ENCODE peak calls at places on chromosomes 3 and 15, in ten cellular contexts. P is neural progenitor cell; U is cardiac muscle cell; T is SJCRH30; J is IMR-90; V is CD4-positive, CD25-positive, alpha-beta regulatory T cell; E is HepG2; X is right cardiac atrium; B is right lobe of liver; C is kidney. F is an unnamed sample. For H3K4me1 and H3K9me3, the result is how much of the 10 kb centered on the place peaks cover.

GRCh38 chr15:99014803-99015676 is 7.4 kb upstream of the PGPEP1L start:
- DNase-seq in P (peak), U (peak), T (peak), J (peak), V (peak), E (peak), X (peak), B (no peak), C (peak), F (peak)

GRCh38 chr3:119311191-119311925 is 17.2 kb downstream of the ARHGAP31 start:
- DNase-seq in P (no peak), U (no peak), T (peak), J (peak), V (no peak), E (no peak), X (no peak), B (no peak), C (no peak), F (no peak)

GRCh38 chr3:122893754-122894668 is 99.1 kb downstream of the SLC49A4 start:
- DNase-seq in P (no peak), U (peak), T (peak), J (peak), V (no peak), E (peak), X (no peak), B (no peak), C (no peak), F (peak)

GRCh38 chr15:61064653-61065052 is 164.4 kb downstream of the RORA start:
- DNase-seq in P (no peak), U (no peak), T (peak), J (no peak), V (no peak), E (no peak), X (no peak), B (no peak), C (no peak), F (no peak)

GRCh38 chr15:84108725-84109124 is 126.8 kb upstream of the GOLGA6L4 start:
- DNase-seq in P (no peak), U (no peak), T (peak), J (peak), V (peak), E (no peak), X (no peak), B (no peak), C (no peak), F (peak)

GRCh38 chr3:160163259-160163878 is 61.9 kb upstream of the C3orf80 start:
- DNase-seq in P (no peak), U (peak), T (peak), J (peak), V (peak), E (peak), X (no peak), B (no peak), C (no peak), F (no peak)

GRCh38 chr3:183824761-183825379 is 507 bp downstream of the MAP6D1 start:
- DNase-seq in P (peak), U (peak), T (peak), J (no peak), V (peak), E (no peak), X (no peak), B (no peak), C (no peak), F (peak)

GRCh38 chr3:129553171-129553570 is 10.2 kb downstream of the H1-8 start:
- DNase-seq in P (no peak), U (no peak), T (no peak), J (no peak), V (no peak), E (no peak), X (peak), B (no peak), C (no peak), F (no peak)

GRCh38 chr15:99547474-99547873 is 18.3 kb upstream of the MEF2A start:
- DNase-seq in P (no peak), U (no peak), T (no peak), J (no peak), V (no peak), E (no peak), X (no peak), B (no peak), C (no peak), F (no peak)

GRCh38 chr3:30623375-30623774 is 17.0 kb downstream of the TGFBR2 start:
- DNase-seq in P (no peak), U (no peak), T (no peak), J (peak), V (no peak), E (no peak), X (no peak), B (no peak), C (no peak), F (no peak)

GRCh38 chr3:106208979-106209378 is 340.2 kb upstream of the CBLB start:
- DNase-seq in P (no peak), U (no peak), T (no peak), J (peak), V (peak), E (no peak), X (no peak), B (no peak), C (no peak), F (no peak)

DNA sequence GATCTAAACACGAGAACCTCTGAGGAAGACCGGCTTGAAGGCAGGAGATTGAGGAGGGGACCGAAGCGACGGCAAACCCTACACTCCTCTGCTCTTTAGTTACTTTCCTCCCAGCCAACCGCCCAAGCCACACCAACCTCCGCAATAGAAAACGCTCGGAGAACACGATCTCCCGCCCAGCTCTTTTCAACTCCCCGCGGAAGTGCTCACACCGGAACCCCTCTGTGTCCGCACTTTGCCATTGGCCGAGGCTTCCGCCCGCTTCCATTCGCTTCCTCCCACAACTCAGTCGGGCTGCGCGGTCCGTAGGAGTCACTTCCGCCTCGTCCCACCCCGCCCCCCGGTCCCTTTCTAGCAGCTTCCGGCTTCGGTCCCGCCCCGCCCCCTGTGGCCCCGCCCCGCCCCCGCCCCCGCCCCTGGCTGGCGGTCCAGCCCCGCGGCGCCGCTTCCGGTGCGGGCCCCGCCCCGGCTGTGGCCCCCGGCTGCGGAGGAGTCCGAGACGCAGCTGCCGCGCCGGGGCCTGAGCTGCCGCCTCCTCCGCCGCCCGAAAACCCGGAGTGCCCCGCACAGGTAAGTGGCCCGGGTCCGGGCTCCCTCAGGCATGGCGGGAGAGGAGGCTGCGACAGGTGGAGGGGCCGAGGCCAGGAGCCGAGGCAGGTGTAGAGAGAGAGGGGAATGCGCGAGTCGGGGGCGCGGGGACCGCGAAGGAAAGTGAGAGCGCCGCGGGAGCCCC is at the start of gene ARID3B:
- DNase-seq in P (peak), U (peak), T (peak), J (peak), V (peak), E (peak), X (peak), B (peak), C (peak), F (peak)
- H3K4me1 ChIP-seq in P (under half), U (under half), T (under half), J (under half), V (under half), E (under half), X (under half), B (under half), C (under half), F (under half)

DNA sequence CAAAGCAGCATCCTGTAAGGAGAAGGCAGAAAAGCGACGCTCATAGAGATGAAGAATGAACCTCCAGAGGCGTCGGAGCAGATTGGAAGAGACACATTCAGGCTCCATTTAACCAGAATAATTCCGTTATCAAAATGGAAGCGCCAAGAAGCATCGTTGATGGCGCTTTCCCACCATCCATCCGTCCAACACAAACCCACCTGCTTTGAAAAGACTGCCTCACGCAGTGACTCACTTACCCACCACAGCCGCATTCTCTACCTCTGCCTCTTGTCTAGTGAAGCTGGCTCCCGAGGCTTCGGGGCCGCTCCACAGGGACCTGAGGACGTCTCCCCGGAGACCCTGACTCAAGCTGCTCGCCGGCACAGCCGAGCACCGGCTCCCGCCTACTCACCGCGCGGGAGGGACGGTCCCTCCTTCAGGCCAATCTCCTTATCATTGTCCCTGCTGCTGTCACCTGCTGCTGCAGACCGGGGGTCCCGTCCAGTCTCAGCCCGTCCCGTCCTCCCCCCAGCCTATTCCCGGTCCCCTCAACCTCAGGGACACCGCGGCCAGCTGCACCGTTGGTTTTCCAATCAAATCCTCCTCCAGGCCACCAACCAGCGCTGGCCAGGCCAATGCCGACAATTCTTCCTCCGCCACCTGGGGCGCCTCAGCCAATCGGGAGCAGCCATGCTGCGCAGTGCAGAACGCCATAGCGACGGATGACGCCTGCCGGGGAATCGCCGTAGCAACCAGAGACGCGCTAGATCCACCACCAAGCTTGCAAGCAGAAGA is at the start of gene NEK10:
- DNase-seq in P (peak), U (peak), T (no peak), J (peak), V (peak), E (peak), X (peak), B (peak), C (peak), F (peak)
- H3K4me3 ChIP-seq in P (peak), U (peak), T (no peak), J (peak), V (peak), E (peak), X (peak), B (peak), C (peak), F (peak)

GRCh38 chr15:25416693-25417092 is 22.1 kb downstream of the UBE3A start:
- DNase-seq in P (peak), U (no peak), T (no peak), J (peak), V (no peak), E (no peak), X (no peak), B (no peak), C (no peak), F (no peak)
- H3K9me3 ChIP-seq in P (under half), U (under half), T (under half), J (under half), V (under half), E (under half), X (under half), B (under half), C (under half), F (under half)

GRCh38 chr15:101477851-101478353 is 11.6 kb downstream of the PCSK6 start:
- DNase-seq in P (no peak), U (peak), T (no peak), J (no peak), V (no peak), E (no peak), X (no peak), B (no peak), C (no peak), F (no peak)

GRCh38 chr15:101479851-101480612 is 9.5 kb downstream of the PCSK6 start:
- DNase-seq in P (peak), U (no peak), T (no peak), J (no peak), V (no peak), E (no peak), X (no peak), B (no peak), C (no peak), F (no peak)

GRCh38 chr15:101480613-101481380 is 8.7 kb downstream of the PCSK6 start:
- DNase-seq in P (no peak), U (no peak), T (no peak), J (no peak), V (no peak), E (no peak), X (no peak), B (no peak), C (no peak), F (no peak)

GRCh38 chr15:101478701-101479341 is 10.7 kb downstream of the PCSK6 start:
- DNase-seq in P (no peak), U (no peak), T (no peak), J (no peak), V (no peak), E (no peak), X (no peak), B (no peak), C (peak), F (no peak)

DNA sequence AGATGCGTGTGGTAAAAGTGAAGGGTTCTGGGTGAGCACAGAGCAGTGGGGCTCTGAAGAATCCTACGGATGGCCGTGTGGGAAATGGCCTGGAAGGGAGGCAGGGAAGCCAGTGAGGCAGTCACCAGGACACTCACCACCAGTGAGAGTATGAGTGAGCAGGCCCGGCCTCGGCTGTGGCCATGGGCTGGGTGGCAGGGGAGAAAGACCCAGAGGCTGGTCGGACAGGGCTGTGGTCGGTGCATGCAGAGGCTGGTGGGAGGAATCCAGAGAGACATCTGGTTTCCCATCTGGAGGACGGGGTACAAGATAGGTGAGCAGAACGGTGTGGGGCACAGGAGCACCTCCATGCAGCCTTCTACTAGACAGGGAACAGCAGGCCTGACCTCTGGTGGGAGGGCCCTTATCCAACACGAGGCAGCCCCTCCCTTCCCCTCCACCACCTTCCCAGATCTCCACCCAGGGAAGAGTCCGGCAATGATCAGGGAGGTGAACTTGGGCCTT is 10.1 kb downstream of the PCSK6 start:
- DNase-seq in P (no peak), U (no peak), T (no peak), J (no peak), V (no peak), E (no peak), X (no peak), B (no peak), C (peak), F (no peak)
- H3K4me1 ChIP-seq in P (under half), U (under half), T (under half), J (under half), V (under half), E (under half), X (under half), B (under half), C (under half), F (under half)

DNA sequence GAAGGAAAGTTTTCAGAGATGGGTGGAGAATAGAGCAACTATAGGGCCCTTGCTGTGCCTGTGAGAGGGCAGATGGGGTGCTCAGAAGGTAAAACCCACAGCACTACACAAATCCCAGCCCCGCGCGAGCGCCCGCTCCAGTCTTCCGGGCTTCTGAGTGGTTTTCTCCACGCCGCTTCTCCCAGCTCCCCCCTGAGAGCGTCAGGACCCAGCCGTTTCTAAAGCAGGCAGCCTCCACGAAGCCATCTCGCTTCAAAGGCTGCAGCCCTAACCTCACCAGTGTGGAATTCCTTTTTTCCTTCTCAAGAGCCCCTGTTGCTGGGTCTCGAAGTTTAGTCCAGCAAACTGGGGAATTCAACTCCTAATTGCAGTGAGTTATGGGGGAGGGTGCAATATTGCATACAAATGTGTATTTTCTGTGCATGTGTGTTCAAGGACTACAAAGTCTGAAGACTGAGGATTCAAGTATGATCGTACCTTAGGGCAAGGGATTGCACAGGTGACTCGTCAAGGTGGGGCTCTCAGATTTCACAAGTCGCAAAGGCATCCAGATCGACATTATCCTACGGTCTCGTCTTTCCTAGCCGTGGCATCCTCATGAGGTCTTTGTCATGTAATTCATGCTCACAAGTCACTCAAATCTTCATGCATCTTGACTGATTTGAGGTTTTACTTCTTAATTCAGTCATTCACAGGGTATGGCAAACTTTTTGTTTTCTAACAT is 191.6 kb upstream of the HES1 start:
- DNase-seq in P (peak), U (no peak), T (no peak), J (no peak), V (no peak), E (no peak), X (no peak), B (no peak), C (no peak), F (no peak)
- H3K4me3 ChIP-seq in P (peak), U (no peak), T (no peak), J (no peak), V (no peak), E (no peak), X (no peak), B (no peak), C (no peak), F (no peak)

GRCh38 chr3:189529889-189530288 is 101.3 kb upstream of the TP63 start:
- DNase-seq in P (no peak), U (no peak), T (no peak), J (no peak), V (no peak), E (no peak), X (no peak), B (no peak), C (no peak), F (no peak)
- H3K9me3 ChIP-seq in P (under half), U (under half), T (under half), J (under half), V (under half), E (under half), X (under half), B (under half), C (under half), F (under half)

DNA sequence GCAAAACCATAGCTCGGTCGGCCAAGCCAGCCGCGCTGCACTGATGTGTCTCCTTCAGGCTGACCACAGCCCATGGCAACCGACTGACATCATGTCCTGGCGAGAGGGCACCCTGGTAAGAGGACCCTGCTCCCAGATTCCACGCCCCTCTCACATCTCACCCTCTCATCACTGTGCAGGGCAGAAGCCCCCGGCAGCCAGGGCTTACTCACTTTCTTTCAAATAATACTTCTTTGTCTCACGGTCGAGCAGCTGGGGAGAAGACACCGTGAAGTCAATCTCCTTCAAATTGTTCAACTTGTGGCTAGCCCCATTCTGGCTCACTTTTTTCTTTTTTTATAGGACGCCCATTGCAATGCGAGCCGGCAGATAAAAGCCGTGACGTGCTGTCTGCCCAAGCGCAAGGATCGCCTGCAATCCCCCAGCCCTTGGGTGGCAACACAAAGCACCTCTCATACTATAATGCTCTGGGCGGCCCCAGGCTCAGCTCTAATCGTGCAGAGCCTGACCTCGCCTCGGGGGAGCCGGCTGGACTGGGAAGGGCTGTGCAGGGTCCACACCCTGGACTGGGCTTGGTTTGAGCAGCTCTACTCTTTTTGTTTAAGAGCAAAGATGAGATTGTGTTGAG is 33.6 kb downstream of the VGLL4 start:
- DNase-seq in P (peak), U (no peak), T (peak), J (peak), V (no peak), E (peak), X (peak), B (no peak), C (no peak), F (no peak)
- H3K4me1 ChIP-seq in P (half or more), U (half or more), T (half or more), J (under half), V (under half), E (half or more), X (under half), B (under half), C (under half), F (under half)

GRCh38 chr3:45226206-45226915 is at the start of gene TMEM158:
- DNase-seq in P (peak), U (peak), T (peak), J (peak), V (peak), E (peak), X (peak), B (peak), C (peak), F (peak)

GRCh38 chr3:45225465-45226205 is 452 bp downstream of the TMEM158 start:
- DNase-seq in P (peak), U (peak), T (peak), J (no peak), V (peak), E (no peak), X (peak), B (no peak), C (peak), F (peak)

GRCh38 chr3:45224824-45225464 is 1.1 kb downstream of the TMEM158 start:
- DNase-seq in P (peak), U (peak), T (peak), J (peak), V (peak), E (peak), X (peak), B (peak), C (peak), F (peak)

GRCh38 chr3:45227131-45227819 is 1.2 kb upstream of the TMEM158 start:
- DNase-seq in P (peak), U (no peak), T (no peak), J (no peak), V (no peak), E (no peak), X (no peak), B (no peak), C (no peak), F (no peak)

GRCh38 chr3:45223889-45224730 is 2.0 kb downstream of the TMEM158 start:
- DNase-seq in P (no peak), U (no peak), T (no peak), J (peak), V (no peak), E (no peak), X (no peak), B (no peak), C (no peak), F (peak)
- H3K4me3 ChIP-seq in P (peak), U (peak), T (peak), J (peak), V (no peak), E (no peak), X (no peak), B (no peak), C (no peak), F (peak)

GRCh38 chr15:25347707-25348106 is 91.1 kb downstream of the UBE3A start:
- DNase-seq in P (no peak), U (no peak), T (no peak), J (no peak), V (no peak), E (no peak), X (no peak), B (no peak), C (no peak), F (no peak)
- H3K9me3 ChIP-seq in P (under half), U (under half), T (under half), J (under half), V (under half), E (under half), X (under half), B (under half), C (under half), F (under half)